ENCODE peak calls at places on chromosome 7, in six cellular contexts. B is epithelial cell of esophagus; E is stimulated activated CD8-positive, alpha-beta memory T cell treated with anti-CD3 and anti-CD28 coated beads, Interleukin-4, amount 100 ng/mL, for 4 hours; L is hippocampal formation; O is NCI-H524; X is fibroblast of lung. H is an unnamed sample.

GRCh38 chr7:129798616-129799349 is 154.0 kb downstream of the UBE2H start:
- DNase-seq in L (no peak), X (no peak), B (no peak), E (no peak), O (no peak), H (no peak)

GRCh38 chr7:51045319-51046102 is 262.8 kb upstream of the GRB10 start:
- DNase-seq in B (peak; percentile 75), O (no peak), E (no peak), L (no peak), X (peak; percentile 51), H (no peak)

GRCh38 chr7:79377097-79377496 is 76.4 kb downstream of the MAGI2 start:
- DNase-seq in X (peak; percentile 42), B (no peak), L (no peak), O (no peak), E (no peak), H (no peak)

GRCh38 chr7:1045727-1046063 is 1.3 kb downstream of the GPR146 start:
- DNase-seq in L (no peak), E (no peak), B (no peak), O (no peak), X (no peak), H (no peak)

GRCh38 chr7:146956853-146957252 is 840.3 kb downstream of the CNTNAP2 start:
- DNase-seq in O (no peak), X (no peak), E (no peak), L (no peak), B (no peak), H (no peak)

GRCh38 chr7:147296986-147297385 is 1180.4 kb downstream of the CNTNAP2 start:
- DNase-seq in E (no peak), B (no peak), L (no peak), O (no peak), X (no peak), H (no peak)

GRCh38 chr7:82594665-82595064 is 151.1 kb upstream of the CACNA2D1 start:
- DNase-seq in E (no peak), B (no peak), X (peak; percentile 5), O (no peak), L (no peak), H (peak; percentile 21)

GRCh38 chr7:100220833-100221718 is 1.3 kb downstream of the PVRIG start:
- DNase-seq in L (no peak), O (no peak), E (peak; percentile 58), B (no peak), X (no peak), H (no peak)

GRCh38 chr7:119270045-119270464 is 1002.9 kb upstream of the KCND2 start:
- DNase-seq in X (peak; percentile 77), B (peak; percentile 85), E (no peak), L (peak; percentile 27), O (peak; percentile 7), H (peak; percentile 60)

GRCh38 chr7:128791121-128791967 is 424 bp upstream of the CCDC136 start:
- DNase-seq in L (peak; percentile 65), B (peak; percentile 67), X (peak; percentile 48), E (peak; percentile 37), O (no peak), H (peak; percentile 72)

GRCh38 chr7:117005449-117005848 is 52.1 kb downstream of the ST7 start:
- DNase-seq in E (no peak), B (no peak), X (no peak), L (no peak), O (no peak), H (no peak)

GRCh38 chr7:100825215-100825671 is 2.1 kb downstream of the EPHB4 start:
- DNase-seq in E (no peak), L (no peak), X (no peak), B (peak; percentile 37), O (no peak), H (no peak)